ENCODE peak calls at places on chromosomes 12 and 14, in nine cellular contexts. F is colonic mucosa; W is activated CD4-positive, alpha-beta T cell treated with anti-CD3 and anti-CD28 coated beads, Interleukin-2, amount 10 ng/mL, durations not matched to agents 7 days and 5 days; K is fibroblast of lung; U is fibroblast of the aortic adventitia; R is stimulated activated CD4-positive, alpha-beta T cell treated with anti-CD3 and anti-CD28 coated beads, Interleukin-2, amount 100 ng/mL, for 4 hours; T is A549; G is RWPE1; Z is HFFc6. X is an unnamed sample.
A peak's percentile ranks its signal among the peaks of the same experiment; 100 is the strongest.

GRCh38 chr12:40634431-40635131 is 57.7 kb upstream of the CNTN1 start:
- DNase-seq in F (no peak), W (no peak), K (no peak), U (no peak), R (no peak), T (no peak), G (no peak), Z (no peak), X (no peak)

GRCh38 chr12:121578230-121579189 is 2.3 kb downstream of the KDM2B start:
- DNase-seq in F (peak; percentile 40), W (no peak), K (peak; percentile 42), U (peak; percentile 18), R (no peak), T (no peak), G (no peak), Z (no peak), X (no peak)

GRCh38 chr14:88518592-88519512 is 36.0 kb downstream of the PTPN21 start:
- DNase-seq in F (no peak), W (no peak), K (peak; percentile 81), U (peak; percentile 76), R (no peak), T (peak; percentile 15), G (peak; percentile 10), Z (peak; percentile 87), X (peak; percentile 13)

GRCh38 chr12:121823101-121823726 is 19.4 kb downstream of the SETD1B start:
- DNase-seq in F (no peak), W (no peak), K (no peak), U (no peak), R (no peak), T (no peak), G (no peak), Z (no peak), X (no peak)

GRCh38 chr12:91094036-91094660 is 17.1 kb downstream of the LUM start:
- DNase-seq in F (no peak), W (no peak), K (peak; percentile 39), U (peak; percentile 45), R (no peak), T (no peak), G (no peak), Z (no peak), X (no peak)

GRCh38 chr14:35776823-35777222 is 32.3 kb downstream of the RALGAPA1 start:
- DNase-seq in F (no peak), W (no peak), K (no peak), U (no peak), R (no peak), T (no peak), G (no peak), Z (no peak), X (no peak)

GRCh38 chr12:131589966-131590365 is 120.9 kb upstream of the SFSWAP start:
- DNase-seq in F (no peak), W (no peak), K (no peak), U (no peak), R (no peak), T (no peak), G (no peak), Z (no peak), X (no peak)

GRCh38 chr12:108778053-108778452 is 46.7 kb upstream of the CORO1C start:
- DNase-seq in F (no peak), W (no peak), K (no peak), U (no peak), R (no peak), T (no peak), G (no peak), Z (no peak), X (no peak)

GRCh38 chr14:61710853-61711817 is 15.8 kb downstream of the HIF1A start:
- DNase-seq in F (no peak), W (no peak), K (no peak), U (no peak), R (no peak), T (no peak), G (no peak), Z (no peak), X (no peak)

GRCh38 chr12:118979763-118980406 is 1.5 kb upstream of the SRRM4 start:
- DNase-seq in F (peak; percentile 28), W (peak; percentile 20), K (peak; percentile 40), U (peak; percentile 35), R (no peak), T (peak; percentile 80), G (peak; percentile 10), Z (no peak), X (peak; percentile 2)

GRCh38 chr12:118714051-118714460 is 267.3 kb upstream of the SRRM4 start:
- DNase-seq in F (peak; percentile 29), W (peak; percentile 42), K (no peak), U (no peak), R (no peak), T (peak; percentile 60), G (no peak), Z (no peak), X (no peak)

GRCh38 chr14:90536092-90536491 is 139.3 kb downstream of the CALM1 start:
- DNase-seq in F (no peak), W (no peak), K (no peak), U (no peak), R (no peak), T (no peak), G (no peak), Z (no peak), X (no peak)